ENCODE peak calls at places on chromosomes 6 and 20, in six cellular contexts. R is cardiac fibroblast, V is BJ, D is psoas muscle, Y is uterus, E is GM10248. T is an unnamed sample.

GRCh38 chr6:158715330-158716311 is 65.8 kb downstream of the SYTL3 start:
- DNase-seq in R (no peak), V (no peak), D (no peak), Y (no peak), E (peak), T (peak)

GRCh38 chr6:36033935-36034334 is 6.3 kb downstream of the MAPK14 start:
- DNase-seq in R (peak), V (no peak), D (no peak), Y (no peak), E (no peak), T (no peak)

GRCh38 chr6:129491436-129491835 is 218.5 kb downstream of the ARHGAP18 start:
- DNase-seq in R (no peak), V (no peak), D (no peak), Y (no peak), E (no peak), T (no peak)

GRCh38 chr6:65646494-65647035 is 60.5 kb downstream of the EYS start:
- DNase-seq in R (no peak), V (no peak), D (no peak), Y (no peak), E (no peak), T (no peak)

GRCh38 chr6:161166677-161167076 is 107.2 kb downstream of the AGPAT4 start:
- DNase-seq in R (no peak), V (no peak), D (no peak), Y (no peak), E (no peak), T (no peak)

GRCh38 chr6:45714795-45715507 is 300.7 kb downstream of the CLIC5 start:
- DNase-seq in R (peak), V (no peak), D (no peak), Y (peak), E (peak), T (peak)

GRCh38 chr20:24999568-24999967 is 7.0 kb upstream of the APMAP start:
- DNase-seq in R (no peak), V (no peak), D (no peak), Y (no peak), E (no peak), T (peak)

GRCh38 chr6:10030942-10031537 is 383.8 kb downstream of the TFAP2A start:
- DNase-seq in R (no peak), V (no peak), D (no peak), Y (no peak), E (peak), T (no peak)

GRCh38 chr6:129812145-129812777 is 48.9 kb downstream of the TMEM244 start:
- DNase-seq in R (peak), V (no peak), D (no peak), Y (no peak), E (no peak), T (no peak)

GRCh38 chr6:148760568-148761531 is 14.0 kb downstream of the UST start:
- DNase-seq in R (peak), V (peak), D (peak), Y (peak), E (peak), T (peak)

GRCh38 chr20:59428441-59429205 is 128.2 kb downstream of the EDN3 start:
- DNase-seq in R (no peak), V (no peak), D (no peak), Y (no peak), E (no peak), T (no peak)
- TF ChIP-seq CTCF in R (no peak), V (no peak), D (no peak), Y (no peak), E (no peak), T (no peak)

DNA sequence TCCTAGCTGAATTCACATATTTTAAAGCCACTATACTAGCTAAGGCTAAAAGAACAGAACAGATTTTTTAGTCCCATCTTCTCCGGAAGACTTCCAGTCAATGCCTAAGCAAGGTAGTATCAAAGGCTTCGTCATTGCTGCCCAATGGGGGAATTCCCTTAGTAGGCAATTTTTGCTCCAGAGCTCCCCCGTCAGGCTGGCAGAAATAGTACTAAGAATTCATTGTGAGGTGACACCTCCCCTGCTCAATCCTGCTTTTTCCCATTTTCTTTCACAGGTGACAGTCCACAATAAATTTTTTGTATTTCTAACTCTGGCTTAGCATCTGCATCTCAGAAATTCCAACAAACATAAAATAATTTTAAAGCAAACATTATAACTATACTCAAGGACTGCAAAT is 52.8 kb upstream of the SRSF6 start:
- DNase-seq in R (peak), V (no peak), D (no peak), Y (no peak), E (peak), T (no peak)
- TF ChIP-seq CTCF in R (peak), V (peak), D (no peak), Y (no peak), E (peak), T (no peak)

GRCh38 chr6:43575772-43576551 is at the start of the genes POLH and XPO5:
- DNase-seq in R (peak), V (peak), D (peak), Y (peak), E (peak), T (peak)
- TF ChIP-seq CTCF in R (no peak), V (peak), D (peak), Y (no peak), E (peak), T (no peak)

GRCh38 chr6:905541-905940 is 212.6 kb upstream of the EXOC2 start:
- DNase-seq in R (no peak), V (no peak), D (no peak), Y (no peak), E (no peak), T (no peak)

GRCh38 chr6:900716-901605 is 208.0 kb upstream of the EXOC2 start:
- DNase-seq in R (no peak), V (no peak), D (no peak), Y (no peak), E (no peak), T (no peak)

GRCh38 chr6:904994-905393 is 212.1 kb upstream of the EXOC2 start:
- DNase-seq in R (no peak), V (no peak), D (no peak), Y (no peak), E (no peak), T (no peak)

GRCh38 chr6:901696-902455 is 208.9 kb upstream of the EXOC2 start:
- DNase-seq in R (no peak), V (no peak), D (no peak), Y (no peak), E (no peak), T (no peak)

GRCh38 chr6:903746-904145 is 210.8 kb upstream of the EXOC2 start:
- DNase-seq in R (no peak), V (no peak), D (no peak), Y (no peak), E (no peak), T (no peak)
- TF ChIP-seq CTCF in R (no peak), V (no peak), D (no peak), Y (no peak), E (no peak), T (no peak)

GRCh38 chr6:30885999-30886896 is 1.9 kb downstream of the DDR1 start:
- DNase-seq in R (peak), V (peak), D (peak), Y (peak), E (peak), T (peak)

GRCh38 chr6:30885481-30885998 is 1.2 kb downstream of the DDR1 start:
- DNase-seq in R (peak), V (no peak), D (no peak), Y (no peak), E (peak), T (peak)

GRCh38 chr6:30887901-30888300 is 3.6 kb downstream of the DDR1 start:
- DNase-seq in R (peak), V (peak), D (no peak), Y (no peak), E (peak), T (no peak)

GRCh38 chr6:30888472-30889137 is 4.3 kb downstream of the DDR1 start:
- DNase-seq in R (peak), V (no peak), D (no peak), Y (no peak), E (no peak), T (no peak)

GRCh38 chr6:30886897-30887255 is 2.6 kb downstream of the DDR1 start:
- DNase-seq in R (no peak), V (no peak), D (no peak), Y (no peak), E (peak), T (no peak)
- TF ChIP-seq CTCF in R (no peak), V (no peak), D (no peak), Y (no peak), E (no peak), T (no peak)

GRCh38 chr20:57244627-57245214 is 21.7 kb downstream of the BMP7 start:
- DNase-seq in R (no peak), V (no peak), D (no peak), Y (no peak), E (no peak), T (no peak)
- TF ChIP-seq CTCF in R (no peak), V (no peak), D (no peak), Y (no peak), E (no peak), T (no peak)

GRCh38 chr6:75849329-75850025 is 100.4 kb downstream of the MYO6 start:
- DNase-seq in R (no peak), V (no peak), D (no peak), Y (no peak), E (no peak), T (peak)

GRCh38 chr6:75853796-75854195 is 104.8 kb downstream of the MYO6 start:
- DNase-seq in R (no peak), V (no peak), D (no peak), Y (no peak), E (no peak), T (no peak)

GRCh38 chr6:75850026-75850385 is 101.0 kb downstream of the MYO6 start:
- DNase-seq in R (no peak), V (no peak), D (no peak), Y (no peak), E (no peak), T (no peak)

GRCh38 chr6:75855047-75855446 is 106.0 kb downstream of the MYO6 start:
- DNase-seq in R (peak), V (peak), D (no peak), Y (no peak), E (peak), T (peak)

GRCh38 chr6:75852721-75853120 is 103.7 kb downstream of the MYO6 start:
- DNase-seq in R (peak), V (no peak), D (no peak), Y (no peak), E (no peak), T (no peak)
- TF ChIP-seq CTCF in R (no peak), V (no peak), D (no peak), Y (no peak), E (no peak), T (no peak)

GRCh38 chr6:166786704-166787293 is 159.7 kb upstream of the RPS6KA2 start:
- DNase-seq in R (peak), V (peak), D (no peak), Y (no peak), E (peak), T (peak)
- TF ChIP-seq CTCF in R (peak), V (peak), D (peak), Y (peak), E (peak), T (peak)

GRCh38 chr20:3173582-3174441 is 463 bp upstream of the LZTS3 start:
- DNase-seq in R (peak), V (no peak), D (peak), Y (peak), E (peak), T (peak)
- TF ChIP-seq CTCF in R (peak), V (peak), D (peak), Y (no peak), E (no peak), T (no peak)

T was measured in colonic mucosa.